ENCODE peak calls at places on chromosomes 16 and 17, in five cellular contexts. E is ovary, C is astrocyte, P is H9, Q is tibial nerve. Z is an unnamed sample.

GRCh38 chr17:48711128-48711527 is 11.2 kb downstream of the PRAC1 start:
- DNase-seq in E (no peak), C (no peak), P (no peak), Q (no peak), Z (no peak)

GRCh38 chr17:73170324-73170723 is 5.5 kb downstream of the SSTR2 start:
- DNase-seq in E (no peak), C (no peak), P (peak; percentile 53), Q (no peak), Z (no peak)

GRCh38 chr17:67546578-67547527 is 169.8 kb downstream of the PITPNC1 start:
- DNase-seq in E (peak; percentile 73), C (peak; percentile 33), P (peak; percentile 47), Q (no peak), Z (no peak)

GRCh38 chr16:75555707-75556512 is at the start of gene TMEM231:
- DNase-seq in E (peak; percentile 98), C (peak; percentile 86), P (peak; percentile 96), Q (peak; percentile 97), Z (peak; percentile 51)

GRCh38 chr17:78127240-78127887 is 1.2 kb downstream of the TMC6 start:
- DNase-seq in E (no peak), C (no peak), P (peak; percentile 70), Q (peak; percentile 37), Z (no peak)

GRCh38 chr17:56812971-56813388 is 20.7 kb downstream of the C17orf67 start:
- DNase-seq in E (no peak), C (no peak), P (no peak), Q (no peak), Z (no peak)

GRCh38 chr17:38428150-38428642 is at the start of gene ARHGAP23:
- DNase-seq in E (peak; percentile 69), C (peak; percentile 50), P (peak; percentile 84), Q (no peak), Z (peak; percentile 47)

GRCh38 chr16:84883301-84883700 is 63.5 kb downstream of the CRISPLD2 start:
- DNase-seq in E (no peak), C (peak; percentile 63), P (peak; percentile 55), Q (no peak), Z (no peak)

GRCh38 chr16:56192971-56193936 is 2.0 kb downstream of the GNAO1 start:
- DNase-seq in E (no peak), C (no peak), P (no peak), Q (no peak), Z (no peak)

GRCh38 chr17:48733632-48734327 is 5.2 kb upstream of the HOXB13 start:
- DNase-seq in E (no peak), C (no peak), P (no peak), Q (no peak), Z (no peak)

GRCh38 chr16:58518980-58519368 is 3.7 kb downstream of the SETD6 start:
- DNase-seq in E (no peak), C (no peak), P (no peak), Q (no peak), Z (no peak)

GRCh38 chr16:12655530-12655929 is 148.2 kb downstream of the CPPED1 start:
- DNase-seq in E (no peak), C (no peak), P (peak; percentile 17), Q (no peak), Z (no peak)

GRCh38 chr17:7445011-7445927 is at the start of gene CHRNB1:
- DNase-seq in E (peak; percentile 57), C (no peak), P (peak; percentile 99), Q (no peak), Z (no peak)

GRCh38 chr16:64455275-64455674 is 666.6 kb downstream of the CDH11 start:
- DNase-seq in E (no peak), C (peak; percentile 29), P (no peak), Q (no peak), Z (no peak)

GRCh38 chr16:72927199-72928088 is 120.5 kb downstream of the ZFHX3 start:
- DNase-seq in E (no peak), C (peak; percentile 88), P (no peak), Q (no peak), Z (peak; percentile 78)

GRCh38 chr16:4911831-4912422 is 25.0 kb downstream of the PPL start:
- DNase-seq in E (no peak), C (peak; percentile 55), P (no peak), Q (no peak), Z (no peak)

GRCh38 chr17:66855204-66855603 is 20.3 kb downstream of the CACNG5 start:
- DNase-seq in E (no peak), C (no peak), P (peak; percentile 71), Q (no peak), Z (no peak)

GRCh38 chr17:29043539-29044165 is 711 bp downstream of the PIPOX start:
- DNase-seq in E (no peak), C (no peak), P (no peak), Q (no peak), Z (no peak)

GRCh38 chr16:5056347-5056746 is 9.4 kb downstream of the C16orf89 start:
- DNase-seq in E (no peak), C (no peak), P (peak; percentile 81), Q (no peak), Z (no peak)

GRCh38 chr16:57994778-57995177 is 5.7 kb downstream of the ZNF319 start:
- DNase-seq in E (no peak), C (no peak), P (peak; percentile 59), Q (no peak), Z (no peak)

GRCh38 chr16:28491080-28491969 is 549 bp downstream of the CLN3 start:
- DNase-seq in E (peak; percentile 46), C (peak; percentile 3), P (peak; percentile 59), Q (no peak), Z (no peak)

GRCh38 chr17:82670661-82671060 is 22.4 kb upstream of the WDR45B start:
- DNase-seq in E (no peak), C (no peak), P (no peak), Q (no peak), Z (no peak)

GRCh38 chr17:82667668-82668000 is 19.4 kb upstream of the WDR45B start:
- DNase-seq in E (no peak), C (no peak), P (no peak), Q (no peak), Z (no peak)

GRCh38 chr17:82668024-82668630 is 19.9 kb upstream of the WDR45B start:
- DNase-seq in E (no peak), C (no peak), P (no peak), Q (no peak), Z (no peak)

GRCh38 chr17:82666931-82667667 is 18.9 kb upstream of the WDR45B start:
- DNase-seq in E (no peak), C (no peak), P (no peak), Q (no peak), Z (no peak)

GRCh38 chr17:82668631-82669099 is 20.4 kb upstream of the WDR45B start:
- DNase-seq in E (peak; percentile 34), C (peak; percentile 12), P (peak; percentile 91), Q (no peak), Z (peak; percentile 18)
- TF ChIP-seq CTCF in E (no peak), C (no peak), P (peak; percentile 83), Q (peak; percentile 69), Z (peak; percentile 56)

GRCh38 chr17:74450231-74450630 is 16.2 kb upstream of the CD300A start:
- DNase-seq in E (no peak), C (no peak), P (no peak), Q (no peak), Z (no peak)
- H3K27ac ChIP-seq in E (no peak overlapping the region), C (no peak overlapping the region), P (no peak overlapping the region), Q (peak overlapping the region; percentile 94), Z (no peak overlapping the region)

GRCh38 chr16:35841632-35842031 is 2382.2 kb downstream of the TP53TG3F start:
- DNase-seq in E (no peak), C (no peak), P (no peak), Q (no peak), Z (no peak)
- H3K9me3 ChIP-seq in E (no peaks in the 10 kb centered on the region), C (peaks cover 2% of the 10 kb centered on the region), P (peaks cover 81% of the 10 kb centered on the region), Q (no peaks in the 10 kb centered on the region), Z (no peaks in the 10 kb centered on the region)

GRCh38 chr17:9465216-9465921 is 110.3 kb downstream of the STX8 start:
- DNase-seq in E (no peak), C (peak; percentile 82), P (no peak), Q (no peak), Z (peak; percentile 38)

GRCh38 chr17:9470171-9470570 is 105.4 kb downstream of the STX8 start:
- DNase-seq in E (no peak), C (peak; percentile 34), P (no peak), Q (no peak), Z (no peak)

GRCh38 chr17:9468937-9469336 is 106.7 kb downstream of the STX8 start:
- DNase-seq in E (no peak), C (no peak), P (no peak), Q (no peak), Z (no peak)

GRCh38 chr17:9468532-9468931 is 107.1 kb downstream of the STX8 start:
- DNase-seq in E (no peak), C (no peak), P (no peak), Q (no peak), Z (no peak)

GRCh38 chr17:9467518-9467917 is 108.1 kb downstream of the STX8 start:
- DNase-seq in E (no peak), C (no peak), P (peak; percentile 82), Q (no peak), Z (no peak)
- TF ChIP-seq CTCF in E (no peak), C (no peak), P (peak; percentile 72), Q (no peak), Z (no peak)

DNA sequence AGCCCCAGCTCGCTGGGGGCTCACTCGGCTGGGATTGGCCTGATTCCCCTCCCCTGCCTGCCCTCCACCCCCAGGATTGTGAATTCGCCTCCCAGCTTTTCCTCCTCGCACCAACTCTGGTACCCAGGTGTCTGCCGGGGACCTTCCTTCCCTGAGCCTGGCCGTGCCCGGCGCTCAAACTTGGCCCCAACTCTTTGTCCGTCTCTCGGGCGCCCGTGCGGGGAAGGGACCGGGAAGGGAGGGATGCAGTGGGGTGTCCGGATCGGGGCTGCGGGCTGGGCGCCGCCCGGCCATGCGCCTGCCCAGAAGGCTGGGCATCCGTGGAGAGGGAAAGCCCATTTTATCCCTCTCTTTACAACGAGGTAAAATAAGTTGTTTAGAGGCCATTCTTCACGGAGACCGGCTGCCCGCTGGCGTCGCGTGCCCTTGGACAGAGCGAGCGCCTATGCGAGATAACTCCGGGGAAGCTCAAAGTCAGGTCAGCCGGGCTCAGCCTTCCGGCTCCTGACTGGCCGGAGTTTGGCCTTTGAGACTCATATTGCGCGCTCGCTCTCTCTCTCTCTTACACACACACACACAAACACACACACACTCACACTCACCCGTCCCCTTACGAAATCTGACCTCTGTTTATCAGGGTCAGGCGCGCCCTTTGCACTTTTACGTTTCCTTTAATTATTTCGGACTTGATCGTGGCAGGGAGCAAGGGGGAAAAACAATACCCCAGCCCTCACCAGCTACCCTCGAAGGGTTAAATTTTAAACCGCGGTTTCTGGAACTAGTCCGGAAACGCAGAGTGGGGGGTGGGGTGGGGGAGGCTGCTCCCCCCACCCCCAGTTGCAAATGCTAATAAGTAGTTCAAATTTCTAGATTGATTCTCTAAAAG is 798 bp upstream of the MAF start:
- DNase-seq in E (peak; percentile 67), C (peak; percentile 13), P (peak; percentile 38), Q (no peak), Z (no peak)
- H3K27ac ChIP-seq in E (peak overlapping the region; percentile 92), C (peak overlapping the region; percentile 67), P (no peak overlapping the region), Q (peak overlapping the region; percentile 94), Z (no peak overlapping the region)

GRCh38 chr16:71448274-71448866 is 6.5 kb upstream of the TLE7 start:
- DNase-seq in E (no peak), C (no peak), P (no peak), Q (no peak), Z (no peak)
- H3K9me3 ChIP-seq in E (peaks cover 33% of the 10 kb centered on the region), C (peaks cover 53% of the 10 kb centered on the region), P (peaks cover 52% of the 10 kb centered on the region), Q (peaks cover 34% of the 10 kb centered on the region), Z (peaks cover 70% of the 10 kb centered on the region)

Z was measured in AG04450.